ENCODE peak calls at places on chromosomes 16 and 17, in five cellular contexts. B is GM12891, H is tibial nerve, K is uterus, X is body of pancreas. M is an unnamed sample.

GRCh38 chr16:47750371-47750770 is 289.2 kb downstream of the PHKB start:
- DNase-seq in B (no peak), H (no peak), K (no peak), X (no peak), M (no peak)

GRCh38 chr17:290626-291025 is 62.0 kb downstream of the RPH3AL start:
- DNase-seq in B (no peak), H (no peak), K (no peak), X (no peak), M (no peak)

GRCh38 chr17:11363575-11363974 is 122.6 kb downstream of the SHISA6 start:
- DNase-seq in B (no peak), H (no peak), K (no peak), X (no peak), M (no peak)

GRCh38 chr17:51119415-51120356 is 982 bp downstream of the SPAG9 start:
- DNase-seq in B (no peak), H (peak; percentile 32), K (peak; percentile 46), X (peak; percentile 69), M (peak; percentile 55)

GRCh38 chr16:57156351-57156703 is 29.5 kb downstream of the PSME3IP1 start:
- DNase-seq in B (no peak), H (no peak), K (no peak), X (no peak), M (no peak)

GRCh38 chr17:59332890-59333377 is 1.5 kb downstream of the YPEL2 start:
- DNase-seq in B (no peak), H (peak; percentile 62), K (peak; percentile 24), X (peak; percentile 69), M (no peak)

GRCh38 chr17:52648995-52649394 is 490.5 kb upstream of the CA10 start:
- DNase-seq in B (no peak), H (no peak), K (no peak), X (no peak), M (no peak)

GRCh38 chr17:38733315-38734234 is 3.4 kb downstream of the CISD3 start:
- DNase-seq in B (no peak), H (no peak), K (no peak), X (peak; percentile 89), M (no peak)

GRCh38 chr17:4769628-4770027 is 2.1 kb upstream of the TM4SF5 start:
- DNase-seq in B (no peak), H (no peak), K (no peak), X (no peak), M (peak; percentile 44)

GRCh38 chr16:4936991-4937781 is at the start of gene PPL:
- DNase-seq in B (peak; percentile 58), H (peak; percentile 37), K (peak; percentile 75), X (peak; percentile 96), M (no peak)

GRCh38 chr16:29147710-29148425 is 163.0 kb downstream of the LAT start:
- DNase-seq in B (no peak), H (no peak), K (no peak), X (no peak), M (no peak)

GRCh38 chr17:41516147-41516827 is 2.4 kb downstream of the KRT15 start:
- DNase-seq in B (no peak), H (no peak), K (no peak), X (no peak), M (no peak)

GRCh38 chr17:16415031-16415924 is at the start of gene TRPV2:
- DNase-seq in B (peak; percentile 60), H (no peak), K (peak; percentile 37), X (no peak), M (no peak)

GRCh38 chr17:42422412-42422957 is 571 bp downstream of the CAVIN1 start:
- DNase-seq in B (peak; percentile 48), H (no peak), K (no peak), X (peak; percentile 33), M (no peak)

GRCh38 chr16:1691956-1692355 is 13.9 kb downstream of the JPT2 start:
- DNase-seq in B (no peak), H (no peak), K (no peak), X (no peak), M (peak; percentile 85)

GRCh38 chr17:48530887-48531272 is at the start of gene HOXB1:
- DNase-seq in B (no peak), H (no peak), K (no peak), X (no peak), M (no peak)

GRCh38 chr17:20253323-20253722 is 214.0 kb downstream of the LGALS9B start:
- DNase-seq in B (no peak), H (no peak), K (no peak), X (no peak), M (no peak)

GRCh38 chr16:5498562-5498961 is 401.0 kb upstream of the EEF2KMT start:
- DNase-seq in B (no peak), H (no peak), K (no peak), X (no peak), M (no peak)

GRCh38 chr17:79794659-79795511 is 2.0 kb downstream of the CBX8 start:
- DNase-seq in B (no peak), H (no peak), K (no peak), X (no peak), M (no peak)

GRCh38 chr17:5773942-5774341 is 189.6 kb upstream of the NLRP1 start:
- DNase-seq in B (no peak), H (no peak), K (no peak), X (no peak), M (no peak)

GRCh38 chr17:61251939-61252865 is 147.4 kb upstream of the TBX2 start:
- DNase-seq in B (no peak), H (peak; percentile 97), K (peak; percentile 85), X (peak; percentile 90), M (peak; percentile 27)

GRCh38 chr17:38926290-38927070 is 1.1 kb downstream of the LASP1NB start:
- DNase-seq in B (no peak), H (no peak), K (no peak), X (no peak), M (no peak)

GRCh38 chr17:49987290-49987585 is 7.8 kb downstream of the DLX3 start:
- DNase-seq in B (no peak), H (no peak), K (no peak), X (no peak), M (no peak)

GRCh38 chr17:57438031-57438731 is 181.9 kb downstream of the MSI2 start:
- DNase-seq in B (no peak), H (no peak), K (no peak), X (no peak), M (no peak)

GRCh38 chr17:53950207-53950857 is 127.6 kb downstream of the KIF2B start:
- DNase-seq in B (no peak), H (no peak), K (no peak), X (no peak), M (peak; percentile 2)

GRCh38 chr16:88533945-88534641 is 36.1 kb upstream of the ZC3H18 start:
- DNase-seq in B (peak; percentile 90), H (peak; percentile 51), K (peak; percentile 83), X (peak; percentile 56), M (peak; percentile 76)

GRCh38 chr16:56370836-56371235 is 54.5 kb downstream of the AMFR start:
- DNase-seq in B (no peak), H (no peak), K (no peak), X (peak; percentile 68), M (no peak)

GRCh38 chr17:2093349-2093748 is 38.4 kb downstream of the HIC1 start:
- DNase-seq in B (no peak), H (no peak), K (no peak), X (peak; percentile 64), M (no peak)

GRCh38 chr17:48100591-48101011 is 677 bp downstream of the CBX1 start:
- DNase-seq in B (no peak), H (peak; percentile 34), K (peak; percentile 63), X (peak; percentile 55), M (peak; percentile 52)

GRCh38 chr16:11422381-11423314 is 77.4 kb downstream of the RMI2 start:
- DNase-seq in B (no peak), H (no peak), K (no peak), X (no peak), M (no peak)

GRCh38 chr17:37191219-37191618 is 184.6 kb upstream of the C17orf78 start:
- DNase-seq in B (no peak), H (no peak), K (no peak), X (no peak), M (peak; percentile 20)

GRCh38 chr16:85168732-85169256 is 56.5 kb upstream of the CIBAR2 start:
- DNase-seq in B (peak; percentile 68), H (peak; percentile 51), K (peak; percentile 78), X (peak; percentile 47), M (peak; percentile 91)
- TF ChIP-seq POLR2A in B (no peak), H (no peak), K (no peak), X (no peak), M (no peak)

GRCh38 chr17:76716146-76716833 is 5.5 kb upstream of the MXRA7 start:
- DNase-seq in B (no peak), H (peak; percentile 53), K (peak; percentile 15), X (peak; percentile 70), M (peak; percentile 88)
- TF ChIP-seq POLR2A in B (no peak), H (no peak), K (no peak), X (peak; percentile 6), M (no peak)

GRCh38 chr17:29138991-29139682 is 41.1 kb downstream of the MYO18A start:
- DNase-seq in B (no peak), H (no peak), K (peak; percentile 56), X (no peak), M (no peak)
- TF ChIP-seq POLR2A in B (no peak), H (no peak), K (no peak), X (no peak), M (no peak)

GRCh38 chr16:67820608-67821259 is 14.0 kb downstream of the TSNAXIP1 start:
- DNase-seq in B (no peak), H (no peak), K (no peak), X (no peak), M (no peak)

GRCh38 chr16:67822511-67822910 is 15.8 kb downstream of the TSNAXIP1 start:
- DNase-seq in B (no peak), H (no peak), K (no peak), X (no peak), M (no peak)

GRCh38 chr16:67825119-67825518 is 17.0 kb upstream of the THAP11 start:
- DNase-seq in B (no peak), H (no peak), K (no peak), X (no peak), M (no peak)

GRCh38 chr16:67828651-67829050 is 13.5 kb upstream of the THAP11 start:
- DNase-seq in B (no peak), H (no peak), K (no peak), X (no peak), M (no peak)

GRCh38 chr16:67825906-67826305 is 16.2 kb upstream of the THAP11 start:
- DNase-seq in B (no peak), H (no peak), K (no peak), X (no peak), M (no peak)
- TF ChIP-seq POLR2A in B (no peak), H (no peak), K (no peak), X (no peak), M (no peak)

GRCh38 chr16:50103764-50104163 is 38.0 kb downstream of the HEATR3 start:
- DNase-seq in B (no peak), H (no peak), K (no peak), X (no peak), M (no peak)

GRCh38 chr16:50096791-50097190 is 31.0 kb downstream of the HEATR3 start:
- DNase-seq in B (no peak), H (no peak), K (no peak), X (no peak), M (peak; percentile 15)

GRCh38 chr16:50102046-50102756 is 36.4 kb downstream of the HEATR3 start:
- DNase-seq in B (no peak), H (no peak), K (no peak), X (no peak), M (peak; percentile 59)

GRCh38 chr16:50099957-50100648 is 34.3 kb downstream of the HEATR3 start:
- DNase-seq in B (no peak), H (no peak), K (no peak), X (no peak), M (no peak)
- TF ChIP-seq POLR2A in B (no peak), H (no peak), K (no peak), X (no peak), M (no peak)